ENCODE peak calls at places on chromosomes 11 and 22, in five cellular contexts. One of them, this sample, is unnamed.

GRCh38 chr11:128610765-128611617 is 23.6 kb upstream of the ETS1 start:
- DNase-seq in IMR-90: no peak
- DNase-seq in A549: no peak
- DNase-seq in K562: no peak
- DNase-seq in GM12878: peak; percentile 93
- DNase-seq in this sample: no peak

GRCh38 chr11:62171261-62171723 is 18.7 kb upstream of the SCGB1D1 start:
- DNase-seq in IMR-90: peak; percentile 66
- DNase-seq in A549: peak; percentile 58
- DNase-seq in K562: peak; percentile 66
- DNase-seq in GM12878: peak; percentile 13
- DNase-seq in this sample: peak; percentile 69

GRCh38 chr11:73227571-73228211 is 9.6 kb downstream of the P2RY2 start:
- DNase-seq in IMR-90: no peak
- DNase-seq in A549: no peak
- DNase-seq in K562: peak; percentile 44
- DNase-seq in GM12878: no peak
- DNase-seq in this sample: peak; percentile 22

GRCh38 chr11:119222308-119222707 is 16.2 kb downstream of the CBL start:
- DNase-seq in IMR-90: peak; percentile 81
- DNase-seq in A549: no peak
- DNase-seq in K562: no peak
- DNase-seq in GM12878: no peak
- DNase-seq in this sample: peak; percentile 31

GRCh38 chr11:77051511-77051910 is 15.3 kb upstream of the CAPN5 start:
- DNase-seq in IMR-90: no peak
- DNase-seq in A549: no peak
- DNase-seq in K562: no peak
- DNase-seq in GM12878: no peak
- DNase-seq in this sample: no peak

GRCh38 chr11:12827929-12828812 is 153.9 kb downstream of the TEAD1 start:
- DNase-seq in IMR-90: peak; percentile 79
- DNase-seq in A549: no peak
- DNase-seq in K562: no peak
- DNase-seq in GM12878: no peak
- DNase-seq in this sample: no peak

GRCh38 chr22:22085702-22086500 is 103.3 kb upstream of the TOP3B start:
- DNase-seq in IMR-90: peak; percentile 72
- DNase-seq in A549: no peak
- DNase-seq in K562: no peak
- DNase-seq in GM12878: no peak
- DNase-seq in this sample: peak; percentile 44

GRCh38 chr11:3123761-3124733 is 41.1 kb downstream of the OSBPL5 start:
- DNase-seq in IMR-90: peak; percentile 97
- DNase-seq in A549: peak; percentile 48
- DNase-seq in K562: no peak
- DNase-seq in GM12878: no peak
- DNase-seq in this sample: peak; percentile 27

GRCh38 chr11:118135796-118136165 is 16.8 kb downstream of the SCN4B start:
- DNase-seq in IMR-90: no peak
- DNase-seq in A549: no peak
- DNase-seq in K562: no peak
- DNase-seq in GM12878: no peak
- DNase-seq in this sample: no peak

GRCh38 chr11:762421-763072 is 14.7 kb downstream of the GATD1 start:
- DNase-seq in IMR-90: peak; percentile 74
- DNase-seq in A549: peak; percentile 83
- DNase-seq in K562: peak; percentile 36
- DNase-seq in GM12878: no peak
- DNase-seq in this sample: peak; percentile 82

GRCh38 chr11:66262191-66262590 is 6.2 kb upstream of the RAB1B start:
- DNase-seq in IMR-90: no peak
- DNase-seq in A549: no peak
- DNase-seq in K562: no peak
- DNase-seq in GM12878: no peak
- DNase-seq in this sample: no peak
- TF ChIP-seq SMC3 in IMR-90: no peak
- TF ChIP-seq SMC3 in A549: no peak
- TF ChIP-seq SMC3 in K562: no peak
- TF ChIP-seq SMC3 in GM12878: no peak
- TF ChIP-seq SMC3 in this sample: no peak

GRCh38 chr22:25698986-25699385 is 43.0 kb upstream of the MYO18B start:
- DNase-seq in IMR-90: no peak
- DNase-seq in A549: no peak
- DNase-seq in K562: no peak
- DNase-seq in GM12878: no peak
- DNase-seq in this sample: no peak
- TF ChIP-seq CTCF in IMR-90: no peak
- TF ChIP-seq CTCF in A549: no peak
- TF ChIP-seq CTCF in K562: no peak
- TF ChIP-seq CTCF in GM12878: no peak
- TF ChIP-seq CTCF in this sample: no peak

DNA sequence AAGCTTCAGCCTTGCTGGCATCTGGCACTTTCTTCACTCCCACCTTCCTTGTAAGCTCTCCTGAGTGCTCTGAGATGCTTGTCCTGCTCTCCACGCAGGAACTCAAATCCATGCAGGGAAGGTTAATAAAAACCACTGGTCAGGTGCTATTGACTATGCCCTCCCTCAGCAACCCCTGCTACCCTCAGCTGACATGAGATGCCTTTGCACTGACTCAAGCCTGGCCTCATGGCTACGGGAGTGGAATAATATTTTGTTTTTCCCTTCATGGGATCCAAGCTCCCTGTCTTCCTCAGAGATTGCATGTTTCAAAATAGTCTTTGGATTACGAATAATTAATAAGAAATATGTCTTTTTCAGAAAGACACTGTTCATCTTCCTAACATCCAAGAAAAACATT is 31.7 kb upstream of the ABCC8 start:
- DNase-seq in IMR-90: no peak
- DNase-seq in A549: no peak
- DNase-seq in K562: no peak
- DNase-seq in GM12878: no peak
- DNase-seq in this sample: no peak
- TF ChIP-seq SMC3 in IMR-90: no peak
- TF ChIP-seq SMC3 in A549: no peak
- TF ChIP-seq SMC3 in K562: no peak
- TF ChIP-seq SMC3 in GM12878: no peak
- TF ChIP-seq SMC3 in this sample: no peak

GRCh38 chr22:40479126-40479800 is 108.9 kb downstream of the SGSM3 start:
- DNase-seq in IMR-90: no peak
- DNase-seq in A549: no peak
- DNase-seq in K562: no peak
- DNase-seq in GM12878: no peak
- DNase-seq in this sample: no peak
- TF ChIP-seq CTCF in IMR-90: no peak
- TF ChIP-seq CTCF in A549: no peak
- TF ChIP-seq CTCF in K562: no peak
- TF ChIP-seq CTCF in GM12878: no peak
- TF ChIP-seq CTCF in this sample: no peak

DNA sequence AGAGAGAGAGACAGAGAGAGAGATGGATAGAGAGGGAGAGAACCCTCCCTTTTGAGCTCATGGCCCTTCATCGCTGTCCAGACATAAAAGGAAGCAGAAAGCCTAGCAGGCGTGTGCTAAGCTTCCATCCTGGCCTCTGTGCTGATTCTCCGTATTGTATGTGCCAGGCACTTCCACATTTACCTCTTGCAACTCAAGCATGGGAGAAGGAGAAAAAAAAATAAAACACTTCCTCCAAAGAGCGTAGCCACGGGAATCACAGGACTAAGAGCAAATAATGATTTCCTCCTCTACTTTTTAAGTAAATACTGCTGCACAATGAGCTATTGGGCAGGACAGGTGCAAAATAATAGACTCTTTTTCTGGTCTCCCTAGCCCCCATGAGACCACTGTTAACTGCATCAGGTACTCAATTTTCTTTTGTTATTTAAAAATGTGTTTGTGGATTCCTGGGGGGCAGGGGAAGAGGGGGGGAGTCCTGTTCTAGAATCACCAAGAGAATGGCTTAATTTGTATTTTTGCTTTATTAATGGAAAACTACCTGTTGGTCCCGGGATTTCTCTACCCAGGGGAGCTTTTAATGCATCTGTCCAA is 154.3 kb downstream of the NXPE2 start:
- DNase-seq in IMR-90: no peak
- DNase-seq in A549: no peak
- DNase-seq in K562: no peak
- DNase-seq in GM12878: no peak
- DNase-seq in this sample: no peak
- TF ChIP-seq SMC3 in IMR-90: no peak
- TF ChIP-seq SMC3 in A549: no peak
- TF ChIP-seq SMC3 in K562: no peak
- TF ChIP-seq SMC3 in GM12878: no peak
- TF ChIP-seq SMC3 in this sample: no peak

GRCh38 chr11:44634401-44635281 is 69.2 kb downstream of the CD82 start:
- DNase-seq in IMR-90: peak; percentile 79
- DNase-seq in A549: peak; percentile 38
- DNase-seq in K562: peak; percentile 72
- DNase-seq in GM12878: no peak
- DNase-seq in this sample: peak; percentile 90

GRCh38 chr11:44633641-44634040 is 68.2 kb downstream of the CD82 start:
- DNase-seq in IMR-90: no peak
- DNase-seq in A549: no peak
- DNase-seq in K562: no peak
- DNase-seq in GM12878: no peak
- DNase-seq in this sample: peak; percentile 56

GRCh38 chr11:44631831-44632230 is 66.4 kb downstream of the CD82 start:
- DNase-seq in IMR-90: no peak
- DNase-seq in A549: no peak
- DNase-seq in K562: no peak
- DNase-seq in GM12878: no peak
- DNase-seq in this sample: no peak

GRCh38 chr11:44630511-44631210 is 65.2 kb downstream of the CD82 start:
- DNase-seq in IMR-90: no peak
- DNase-seq in A549: no peak
- DNase-seq in K562: no peak
- DNase-seq in GM12878: no peak
- DNase-seq in this sample: no peak

DNA sequence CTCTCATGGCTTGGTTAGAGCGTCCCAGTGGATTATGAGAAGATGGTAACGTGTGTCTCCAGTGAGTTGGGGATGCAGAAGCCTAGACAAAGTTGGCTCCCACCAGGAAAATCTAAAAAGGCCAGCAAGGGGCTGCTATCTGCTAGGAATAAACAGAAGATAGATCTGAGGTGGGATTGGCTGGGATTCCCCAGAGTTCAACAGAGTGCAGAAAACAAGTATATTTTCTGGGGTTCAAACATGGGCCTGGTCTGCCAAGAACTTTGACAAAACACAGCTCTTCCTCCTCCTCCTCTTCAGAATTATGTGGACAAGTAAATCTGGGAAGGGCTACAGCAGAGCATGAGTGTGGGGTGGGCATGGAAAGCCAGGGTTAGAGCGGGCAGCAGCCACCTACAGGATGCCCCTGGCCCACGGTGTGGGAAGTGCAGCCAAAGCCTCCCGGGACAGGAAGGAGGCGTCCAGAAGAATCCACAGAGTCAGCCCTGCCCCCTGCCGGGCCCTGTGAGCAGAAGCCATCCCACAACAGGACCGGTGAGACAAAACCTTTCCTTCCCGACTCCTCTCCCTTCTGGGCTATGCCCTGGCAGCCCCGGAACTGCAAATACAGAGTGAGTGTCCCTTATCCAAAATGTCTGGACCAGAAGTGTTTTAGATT is 67.1 kb downstream of the CD82 start:
- DNase-seq in IMR-90: no peak
- DNase-seq in A549: peak; percentile 66
- DNase-seq in K562: peak; percentile 64
- DNase-seq in GM12878: no peak
- DNase-seq in this sample: no peak
- TF ChIP-seq CTCF in IMR-90: peak; percentile 41
- TF ChIP-seq CTCF in A549: peak; percentile 17
- TF ChIP-seq CTCF in K562: peak; percentile 83
- TF ChIP-seq CTCF in GM12878: peak; percentile 66
- TF ChIP-seq CTCF in this sample: no peak